ENCODE peak calls at places on chromosomes 16 and 17, in eight cellular contexts. W is esophagus squamous epithelium; C is Peyer's patch; O is IMR-90; I is tibial artery; P is CD4-positive, alpha-beta memory T cell; Y is naive thymus-derived CD4-positive, alpha-beta T cell; N is endodermal cell. S is an unnamed sample.

GRCh38 chr16:80996688-80997138 is 10.0 kb downstream of the CMC2 start:
- DNase-seq in N (no peak), C (no peak), I (no peak), O (no peak), W (no peak), P (no peak), Y (no peak), S (no peak)

GRCh38 chr16:57791903-57792461 is 10.3 kb downstream of the KIFC3 start:
- DNase-seq in O (no peak), Y (no peak), N (no peak), W (no peak), P (no peak), I (no peak), C (no peak), S (no peak)

GRCh38 chr17:31580331-31581021 is 189.0 kb downstream of the RAB11FIP4 start:
- DNase-seq in P (no peak), O (peak; percentile 85), C (no peak), Y (no peak), W (no peak), I (peak; percentile 90), N (no peak), S (peak; percentile 74)

GRCh38 chr16:49095539-49095938 is 186.1 kb downstream of the CBLN1 start:
- DNase-seq in Y (no peak), I (no peak), O (no peak), N (peak; percentile 65), W (no peak), C (no peak), P (no peak), S (no peak)

GRCh38 chr17:73703216-73703615 is 59.0 kb upstream of the SDK2 start:
- DNase-seq in O (no peak), C (no peak), Y (no peak), W (no peak), I (peak; percentile 31), P (no peak), N (no peak), S (no peak)

GRCh38 chr16:31191697-31192428 is 10.7 kb downstream of the PYCARD start:
- DNase-seq in W (no peak), Y (no peak), O (no peak), P (no peak), I (no peak), N (no peak), C (no peak), S (no peak)

GRCh38 chr17:17682293-17682736 is 1.1 kb downstream of the RAI1 start:
- DNase-seq in O (no peak), N (peak; percentile 62), W (no peak), Y (peak; percentile 25), I (peak; percentile 74), C (peak; percentile 78), P (peak; percentile 32), S (no peak)

GRCh38 chr17:17416400-17417360 is 60.1 kb upstream of the MED9 start:
- DNase-seq in Y (peak; percentile 18), C (no peak), N (peak; percentile 45), W (no peak), P (no peak), O (peak; percentile 87), I (peak; percentile 62), S (peak; percentile 35)

GRCh38 chr17:491086-492014 is 138.7 kb upstream of the RPH3AL start:
- DNase-seq in C (no peak), W (no peak), O (peak; percentile 69), Y (peak; percentile 41), N (peak; percentile 86), P (peak; percentile 50), I (no peak), S (peak; percentile 59)

GRCh38 chr17:34556384-34556783 is 23.0 kb upstream of the TMEM132E start:
- DNase-seq in C (no peak), P (no peak), O (peak; percentile 16), Y (no peak), I (no peak), W (no peak), N (peak; percentile 95), S (no peak)

GRCh38 chr17:35774499-35774898 is 13.8 kb downstream of the C17orf50 start:
- DNase-seq in W (no peak), C (no peak), O (peak; percentile 21), Y (no peak), N (peak; percentile 60), P (no peak), I (peak; percentile 93), S (no peak)

GRCh38 chr16:66342294-66342900 is 24.1 kb upstream of the CDH5 start:
- DNase-seq in Y (no peak), N (peak; percentile 89), I (no peak), P (no peak), C (no peak), W (no peak), O (no peak), S (no peak)

GRCh38 chr16:80806957-80807356 is 2.6 kb upstream of the CDYL2 start:
- DNase-seq in W (no peak), C (no peak), P (peak; percentile 12), O (peak; percentile 69), N (no peak), Y (no peak), I (no peak), S (no peak)

GRCh38 chr16:27950488-27950887 is 113.0 kb downstream of the GSG1L start:
- DNase-seq in I (no peak), O (no peak), C (no peak), Y (no peak), W (no peak), P (no peak), N (no peak), S (no peak)

GRCh38 chr17:83196088-83196765 is 116.8 kb downstream of the METRNL start:
- DNase-seq in I (peak; percentile 83), P (no peak), O (peak; percentile 30), C (peak; percentile 12), W (no peak), N (no peak), Y (no peak), S (no peak)

GRCh38 chr17:70241071-70241470 is 71.7 kb downstream of the KCNJ2 start:
- DNase-seq in I (no peak), W (no peak), Y (no peak), C (no peak), O (no peak), N (no peak), P (no peak), S (no peak)

GRCh38 chr16:72927199-72928088 is 120.5 kb downstream of the ZFHX3 start:
- DNase-seq in P (no peak), C (no peak), O (peak; percentile 97), Y (no peak), N (no peak), W (no peak), I (no peak), S (no peak)

GRCh38 chr16:1819611-1820010 is 7.0 kb downstream of the HAGH start:
- DNase-seq in O (no peak), N (no peak), C (no peak), W (no peak), Y (no peak), I (no peak), P (no peak), S (no peak)

GRCh38 chr16:1817716-1818115 is 8.9 kb downstream of the HAGH start:
- DNase-seq in Y (no peak), I (no peak), N (no peak), W (no peak), P (no peak), C (no peak), O (no peak), S (peak; percentile 38)

GRCh38 chr16:1818204-1818872 is 8.3 kb downstream of the HAGH start:
- DNase-seq in P (no peak), W (no peak), N (no peak), Y (no peak), O (no peak), I (no peak), C (no peak), S (no peak)

GRCh38 chr16:1820096-1820972 is 6.3 kb downstream of the HAGH start:
- DNase-seq in O (no peak), P (no peak), N (peak; percentile 26), C (no peak), I (no peak), W (no peak), Y (no peak), S (no peak)

DNA sequence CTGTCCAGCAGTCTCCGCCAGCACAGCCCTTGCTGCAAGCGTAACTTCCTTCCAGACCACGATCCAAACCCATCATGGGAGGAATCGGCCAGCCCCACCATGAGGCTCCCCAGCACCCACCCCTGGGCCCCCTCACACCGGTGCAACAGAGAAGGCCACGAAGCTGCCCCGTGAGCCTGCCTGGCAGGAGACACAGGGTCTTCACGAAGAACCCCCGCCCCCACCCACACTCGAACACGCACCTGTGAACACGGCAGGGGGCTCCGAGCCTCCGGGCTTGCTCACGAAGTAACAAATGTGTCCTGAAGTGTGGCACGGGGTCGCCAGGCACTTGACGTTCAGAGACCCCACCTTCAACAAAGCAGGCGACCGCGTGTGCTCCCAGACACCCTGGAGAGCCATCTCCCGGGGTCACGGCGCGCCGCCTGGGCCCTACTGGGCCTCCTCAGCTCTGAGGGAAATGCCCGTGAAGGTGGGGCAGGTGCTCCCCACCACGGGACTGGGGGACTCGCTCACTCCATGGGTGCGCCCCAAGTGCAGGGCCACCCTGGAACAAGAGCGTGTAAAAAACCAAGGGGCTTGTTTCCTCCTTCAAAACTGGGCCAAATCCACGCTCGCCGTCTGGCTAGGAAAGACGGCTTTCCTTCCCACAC is 7.6 kb downstream of the HAGH start:
- DNase-seq in O (no peak), P (no peak), N (peak; percentile 13), Y (no peak), C (no peak), I (no peak), W (no peak), S (no peak)
- H3K36me3 ChIP-seq in O (peaks cover 18% of the 10 kb centered on the region), P (peaks cover 42% of the 10 kb centered on the region), N (peaks cover 28% of the 10 kb centered on the region), Y (peaks cover 19% of the 10 kb centered on the region), C (peaks cover 74% of the 10 kb centered on the region), I (peaks cover 76% of the 10 kb centered on the region), W (peaks cover 88% of the 10 kb centered on the region), S (peaks cover 10% of the 10 kb centered on the region)

GRCh38 chr16:17397499-17397891 is 73.3 kb downstream of the XYLT1 start:
- DNase-seq in C (no peak), O (peak; percentile 83), P (peak; percentile 45), I (no peak), N (no peak), W (no peak), Y (no peak), S (no peak)
- H3K27ac ChIP-seq in C (peak overlapping the region; percentile 85), O (no peak overlapping the region), P (peak overlapping the region; percentile 77), I (peak overlapping the region; percentile 61), N (no peak overlapping the region), W (peak overlapping the region; percentile 60), Y (peak overlapping the region; percentile 47), S (no peak overlapping the region)

GRCh38 chr16:64914-65255 is 7.5 kb downstream of the RHBDF1 start:
- DNase-seq in Y (no peak), P (no peak), W (no peak), I (no peak), C (no peak), N (no peak), O (no peak), S (no peak)
- H3K36me3 ChIP-seq in Y (no peaks in the 10 kb centered on the region), P (no peaks in the 10 kb centered on the region), W (peaks cover 53% of the 10 kb centered on the region), I (peaks cover 52% of the 10 kb centered on the region), C (peaks cover 40% of the 10 kb centered on the region), N (peaks cover 25% of the 10 kb centered on the region), O (peaks cover 50% of the 10 kb centered on the region), S (no peaks in the 10 kb centered on the region)

GRCh38 chr16:29862383-29862883 is 593 bp downstream of the CDIPT start:
- DNase-seq in C (peak; percentile 20), Y (no peak), P (no peak), O (no peak), W (no peak), N (no peak), I (no peak), S (no peak)
- H3K27ac ChIP-seq in C (peak overlapping the region; percentile 82), Y (peak overlapping the region; percentile 90), P (peak overlapping the region; percentile 89), O (peak overlapping the region; percentile 86), W (peak overlapping the region; percentile 96), N (peak overlapping the region; percentile 99), I (peak overlapping the region; percentile 74), S (peak overlapping the region; percentile 99)

S was measured in right lobe of liver.